ENCODE peak calls at places on chromosomes 12 and 14, in eight cellular contexts. D, K, U, J, F, R, X and I are unnamed samples.

GRCh38 chr12:115155665-115156645 is 472.0 kb upstream of the TBX3 start:
- DNase-seq in D (no peak), K (no peak), U (peak; percentile 59), J (no peak), F (no peak), R (no peak), X (no peak), I (no peak)

GRCh38 chr14:70709726-70710382 is 68.1 kb downstream of the TTC9 start:
- DNase-seq in D (no peak), K (no peak), U (no peak), J (no peak), F (no peak), R (no peak), X (no peak), I (no peak)

GRCh38 chr12:15527201-15527782 is 205.0 kb downstream of the PTPRO start:
- DNase-seq in D (no peak), K (no peak), U (no peak), J (no peak), F (no peak), R (no peak), X (no peak), I (no peak)

GRCh38 chr12:19688489-19688888 is 249.2 kb downstream of the AEBP2 start:
- DNase-seq in D (no peak), K (no peak), U (no peak), J (no peak), F (no peak), R (peak; percentile 81), X (no peak), I (no peak)

GRCh38 chr12:104750061-104750460 is 208.0 kb downstream of the SLC41A2 start:
- DNase-seq in D (no peak), K (no peak), U (peak; percentile 48), J (no peak), F (peak; percentile 82), R (no peak), X (no peak), I (no peak)

GRCh38 chr14:36986407-36986806 is 186.0 kb downstream of the SLC25A21 start:
- DNase-seq in D (no peak), K (no peak), U (no peak), J (no peak), F (no peak), R (no peak), X (no peak), I (no peak)

GRCh38 chr14:28756896-28757570 is 9.6 kb upstream of the FOXG1 start:
- DNase-seq in D (no peak), K (no peak), U (no peak), J (no peak), F (no peak), R (no peak), X (no peak), I (no peak)

GRCh38 chr14:81219821-81220487 is 805 bp downstream of the GTF2A1 start:
- DNase-seq in D (peak; percentile 65), K (peak; percentile 24), U (no peak), J (peak; percentile 92), F (no peak), R (no peak), X (peak; percentile 9), I (peak; percentile 32)

GRCh38 chr14:94393474-94393873 is 5.1 kb upstream of the SERPINA1 start:
- DNase-seq in D (no peak), K (no peak), U (no peak), J (no peak), F (no peak), R (no peak), X (no peak), I (no peak)

GRCh38 chr12:31726575-31726974 is 2.2 kb downstream of the AMN1 start:
- DNase-seq in D (no peak), K (no peak), U (no peak), J (no peak), F (no peak), R (no peak), X (no peak), I (no peak)

GRCh38 chr14:89279649-89280232 is 137.3 kb downstream of the FOXN3 start:
- DNase-seq in D (no peak), K (no peak), U (no peak), J (no peak), F (no peak), R (peak; percentile 11), X (no peak), I (no peak)

GRCh38 chr12:24780969-24781368 is 167.9 kb downstream of the BCAT1 start:
- DNase-seq in D (no peak), K (no peak), U (no peak), J (peak; percentile 16), F (no peak), R (no peak), X (no peak), I (no peak)

GRCh38 chr12:11577658-11578260 is 71.7 kb upstream of the ETV6 start:
- DNase-seq in D (no peak), K (no peak), U (no peak), J (no peak), F (no peak), R (no peak), X (no peak), I (no peak)

GRCh38 chr14:53796734-53797133 is 159.9 kb downstream of the BMP4 start:
- DNase-seq in D (no peak), K (no peak), U (no peak), J (no peak), F (no peak), R (no peak), X (no peak), I (no peak)

GRCh38 chr14:53306267-53306721 is 153.2 kb upstream of the DDHD1 start:
- DNase-seq in D (peak; percentile 84), K (peak; percentile 46), U (peak; percentile 42), J (peak; percentile 31), F (no peak), R (peak; percentile 83), X (no peak), I (no peak)

GRCh38 chr12:93336344-93336743 is 41.4 kb upstream of the NUDT4 start:
- DNase-seq in D (no peak), K (no peak), U (no peak), J (no peak), F (no peak), R (no peak), X (no peak), I (no peak)

GRCh38 chr12:122982963-122983788 is 2.7 kb downstream of the ARL6IP4 start:
- DNase-seq in D (no peak), K (no peak), U (no peak), J (no peak), F (no peak), R (no peak), X (no peak), I (no peak)

GRCh38 chr14:74508844-74509428 is 15.4 kb downstream of the ISCA2 start:
- DNase-seq in D (no peak), K (no peak), U (no peak), J (no peak), F (no peak), R (no peak), X (no peak), I (no peak)

GRCh38 chr12:58459191-58459590 is 461.1 kb downstream of the LRIG3 start:
- DNase-seq in D (no peak), K (no peak), U (no peak), J (no peak), F (no peak), R (no peak), X (no peak), I (no peak)

GRCh38 chr14:33404054-33404453 is 465.4 kb downstream of the NPAS3 start:
- DNase-seq in D (no peak), K (no peak), U (no peak), J (no peak), F (no peak), R (no peak), X (no peak), I (no peak)

GRCh38 chr14:95296595-95297365 is 22.9 kb downstream of the CLMN start:
- DNase-seq in D (no peak), K (no peak), U (no peak), J (no peak), F (no peak), R (no peak), X (no peak), I (no peak)

GRCh38 chr14:23433457-23433856 is 2.0 kb downstream of the MYH7 start:
- DNase-seq in D (no peak), K (no peak), U (no peak), J (no peak), F (no peak), R (no peak), X (no peak), I (no peak)

GRCh38 chr14:24849471-24849870 is 200.5 kb downstream of the STXBP6 start:
- DNase-seq in D (no peak), K (no peak), U (no peak), J (no peak), F (no peak), R (no peak), X (no peak), I (no peak)

GRCh38 chr14:102824832-102825231 is 47.6 kb downstream of the TRAF3 start:
- DNase-seq in D (no peak), K (no peak), U (no peak), J (no peak), F (no peak), R (no peak), X (no peak), I (no peak)

GRCh38 chr12:124679533-124680371 is 112.3 kb upstream of the NCOR2 start:
- DNase-seq in D (peak; percentile 56), K (no peak), U (no peak), J (no peak), F (no peak), R (no peak), X (no peak), I (no peak)